ENCODE peak calls at places on chromosomes 2 and 18, in nine cellular contexts. R is cardiac muscle cell, C is spleen, I is heart right ventricle, A is H9, M is endothelial cell, Y is mucosa of descending colon, V is GM23338, B is ovary. J is an unnamed sample.

GRCh38 chr2:197285361-197285760 is 25.2 kb downstream of the ANKRD44 start:
- DNase-seq in R (no peak), C (no peak), I (no peak), A (no peak), M (no peak), Y (no peak), V (no peak), B (no peak), J (no peak)

GRCh38 chr2:170660406-170660805 is 54.7 kb upstream of the SP5 start:
- DNase-seq in R (peak), C (no peak), I (no peak), A (no peak), M (no peak), Y (no peak), V (no peak), B (no peak), J (peak)

GRCh38 chr2:230441188-230441897 is 25.3 kb downstream of the SP100 start:
- DNase-seq in R (peak), C (peak), I (no peak), A (no peak), M (no peak), Y (peak), V (no peak), B (no peak), J (no peak)

GRCh38 chr18:32968228-32968627 is 195.4 kb upstream of the KLHL14 start:
- DNase-seq in R (peak), C (no peak), I (no peak), A (no peak), M (no peak), Y (no peak), V (no peak), B (no peak), J (no peak)

GRCh38 chr2:29066271-29066860 is 8.0 kb downstream of the PCARE start:
- DNase-seq in R (peak), C (no peak), I (no peak), A (no peak), M (no peak), Y (no peak), V (no peak), B (no peak), J (no peak)

GRCh38 chr2:170587117-170587516 is 128.0 kb upstream of the SP5 start:
- DNase-seq in R (no peak), C (no peak), I (no peak), A (no peak), M (no peak), Y (no peak), V (no peak), B (no peak), J (no peak)

GRCh38 chr2:54657664-54658083 is 65.8 kb upstream of the EML6 start:
- DNase-seq in R (peak), C (peak), I (no peak), A (peak), M (peak), Y (no peak), V (peak), B (peak), J (peak)

GRCh38 chr2:113406114-113406513 is 31.4 kb upstream of the ZNG1B start:
- DNase-seq in R (no peak), C (peak), I (no peak), A (peak), M (no peak), Y (peak), V (peak), B (no peak), J (no peak)

GRCh38 chr2:44075536-44075935 is 79.7 kb upstream of the LRPPRC start:
- DNase-seq in R (peak), C (no peak), I (no peak), A (no peak), M (no peak), Y (no peak), V (no peak), B (no peak), J (no peak)

GRCh38 chr2:240130393-240131195 is 5.5 kb downstream of the COPS9 start:
- DNase-seq in R (no peak), C (peak), I (no peak), A (peak), M (no peak), Y (peak), V (no peak), B (peak), J (no peak)

GRCh38 chr2:109481196-109481555 is 132.6 kb downstream of the SEPTIN10 start:
- DNase-seq in R (no peak), C (peak), I (no peak), A (no peak), M (no peak), Y (peak), V (no peak), B (no peak), J (no peak)

DNA sequence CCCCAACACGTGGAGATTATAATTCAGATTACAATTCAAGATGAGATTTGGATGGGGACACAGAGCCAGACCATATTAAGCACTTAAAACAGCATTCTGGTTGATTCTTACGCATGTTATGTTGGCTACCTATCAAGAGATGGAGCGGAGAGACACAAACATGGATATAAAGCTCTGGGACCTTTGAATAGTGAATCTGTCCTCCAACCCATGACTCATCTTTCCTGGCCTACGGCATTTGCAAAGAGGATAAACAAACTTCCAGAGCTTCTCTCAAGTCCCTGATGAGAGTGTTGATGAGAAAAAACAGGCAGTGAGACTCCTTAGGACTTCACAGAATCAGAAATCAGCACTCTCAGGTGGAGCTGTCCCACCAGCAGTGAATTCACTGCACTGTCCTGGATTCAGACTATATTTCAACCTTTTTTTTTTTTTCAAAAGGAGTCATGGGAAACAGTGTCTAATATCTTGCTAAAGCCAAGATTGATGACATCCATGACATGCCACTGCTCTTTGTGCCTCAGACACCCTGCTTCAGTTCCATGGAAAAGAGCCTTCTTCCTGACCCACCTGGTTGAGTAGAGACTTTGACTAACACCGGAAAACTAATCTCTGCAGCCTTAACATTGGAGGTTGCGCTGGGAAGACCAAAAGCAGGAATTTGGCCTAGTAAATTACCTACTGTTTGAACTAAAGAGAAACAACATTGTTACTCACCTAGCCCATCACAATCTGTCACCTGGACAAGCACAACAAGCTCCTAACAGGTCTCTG is 62.1 kb upstream of the NPAS2 start:
- DNase-seq in R (peak), C (no peak), I (no peak), A (no peak), M (no peak), Y (no peak), V (no peak), B (no peak), J (no peak)
- TF ChIP-seq CTCF in R (no peak), C (no peak), I (no peak), A (no peak), M (no peak), Y (no peak), V (no peak), B (no peak), J (no peak)

DNA sequence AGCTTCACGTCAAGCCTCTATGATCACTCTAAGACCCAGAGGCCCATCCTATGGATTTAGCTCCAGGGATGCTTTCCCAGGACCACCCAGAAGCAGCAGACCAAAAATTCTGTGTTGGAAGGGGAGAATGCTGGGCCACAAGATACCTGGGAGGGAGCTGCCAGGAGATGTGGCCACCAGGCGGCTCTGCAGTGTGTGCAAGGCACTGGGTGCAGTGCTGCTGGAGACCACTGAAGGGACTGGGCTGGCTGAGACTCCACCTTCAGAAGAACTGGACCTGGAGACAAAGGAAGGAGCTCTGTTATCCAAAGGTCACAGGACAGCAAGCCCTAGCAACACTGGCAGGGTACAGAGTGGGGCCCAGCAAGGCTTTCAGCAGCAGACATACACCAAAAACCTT is 34.0 kb downstream of the KANSL3 start:
- DNase-seq in R (no peak), C (no peak), I (no peak), A (no peak), M (no peak), Y (no peak), V (peak), B (no peak), J (no peak)
- TF ChIP-seq CTCF in R (peak), C (no peak), I (no peak), A (peak), M (no peak), Y (no peak), V (peak), B (no peak), J (no peak)

DNA sequence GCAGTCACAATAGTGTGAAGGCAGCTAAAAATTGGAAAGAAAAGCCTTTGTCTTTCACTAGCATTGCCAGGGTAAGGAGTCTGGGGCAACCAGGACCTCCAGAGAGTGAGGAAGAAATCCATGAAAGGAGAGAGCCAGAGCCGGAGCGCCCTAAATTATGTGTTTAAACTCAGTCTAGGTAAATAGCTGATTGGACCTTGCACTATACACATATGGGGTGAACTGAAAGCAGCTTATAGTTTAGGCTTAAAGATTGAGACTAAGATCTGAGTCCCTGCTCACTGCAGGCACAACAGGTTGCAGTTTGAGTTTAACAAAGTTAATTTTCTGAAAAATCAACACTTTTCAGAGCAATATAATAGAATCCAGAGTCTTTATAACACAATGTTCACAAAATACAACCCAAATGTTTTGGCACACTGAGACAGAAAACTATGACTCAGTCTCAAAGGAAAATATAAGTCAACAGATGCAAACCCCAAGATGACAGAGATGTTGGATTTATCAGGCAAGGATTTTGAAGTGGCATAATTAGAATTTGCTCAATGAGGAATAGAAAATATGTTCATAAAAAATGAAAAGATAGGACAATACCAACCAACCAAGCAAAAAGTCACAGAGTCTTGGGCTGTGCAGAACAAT is 39.4 kb downstream of the DOK1 start:
- DNase-seq in R (no peak), C (no peak), I (no peak), A (no peak), M (no peak), Y (no peak), V (no peak), B (no peak), J (no peak)
- TF ChIP-seq CTCF in R (no peak), C (no peak), I (no peak), A (no peak), M (no peak), Y (no peak), V (no peak), B (no peak), J (no peak)

GRCh38 chr2:12839339-12839738 is 122.6 kb downstream of the TRIB2 start:
- DNase-seq in R (no peak), C (no peak), I (no peak), A (no peak), M (no peak), Y (no peak), V (no peak), B (no peak), J (no peak)

GRCh38 chr2:12844511-12844910 is 127.8 kb downstream of the TRIB2 start:
- DNase-seq in R (peak), C (no peak), I (peak), A (no peak), M (no peak), Y (no peak), V (no peak), B (no peak), J (no peak)

GRCh38 chr2:12847694-12848093 is 131.0 kb downstream of the TRIB2 start:
- DNase-seq in R (no peak), C (no peak), I (no peak), A (no peak), M (no peak), Y (no peak), V (no peak), B (no peak), J (no peak)

GRCh38 chr2:12841021-12841420 is 124.3 kb downstream of the TRIB2 start:
- DNase-seq in R (no peak), C (no peak), I (no peak), A (no peak), M (no peak), Y (no peak), V (no peak), B (no peak), J (no peak)

DNA sequence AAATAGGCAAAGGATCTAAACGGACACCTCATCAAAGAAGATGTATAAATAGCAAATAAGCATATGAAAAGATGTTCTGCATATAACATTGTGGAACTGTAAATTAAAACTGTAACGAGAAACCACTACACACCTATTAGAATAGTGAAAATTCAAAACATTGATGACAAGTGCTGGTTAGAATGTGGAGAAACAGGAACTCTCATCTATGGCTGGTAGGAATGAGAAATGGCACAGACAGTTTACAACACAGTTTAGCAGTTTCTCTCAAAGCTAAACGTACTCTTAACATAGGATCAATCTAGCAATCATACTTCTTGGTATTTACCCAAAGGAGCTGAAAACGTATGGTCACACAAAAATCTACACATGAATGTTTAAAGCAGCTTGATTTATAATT is 126.2 kb downstream of the TRIB2 start:
- DNase-seq in R (no peak), C (no peak), I (no peak), A (no peak), M (no peak), Y (no peak), V (no peak), B (no peak), J (no peak)
- TF ChIP-seq CTCF in R (no peak), C (no peak), I (no peak), A (no peak), M (no peak), Y (no peak), V (no peak), B (no peak), J (no peak)

GRCh38 chr2:120503793-120504571 is 158.0 kb downstream of the INHBB start:
- DNase-seq in R (no peak), C (peak), I (peak), A (no peak), M (no peak), Y (peak), V (peak), B (no peak), J (no peak)

GRCh38 chr2:120503206-120503792 is 157.4 kb downstream of the INHBB start:
- DNase-seq in R (no peak), C (peak), I (no peak), A (no peak), M (no peak), Y (no peak), V (no peak), B (no peak), J (no peak)

GRCh38 chr2:120501591-120501990 is 155.7 kb downstream of the INHBB start:
- DNase-seq in R (no peak), C (no peak), I (no peak), A (no peak), M (no peak), Y (peak), V (no peak), B (no peak), J (no peak)

GRCh38 chr2:120502761-120503160 is 156.8 kb downstream of the INHBB start:
- DNase-seq in R (no peak), C (peak), I (no peak), A (no peak), M (no peak), Y (no peak), V (no peak), B (no peak), J (no peak)

GRCh38 chr2:120502357-120502756 is 156.4 kb downstream of the INHBB start:
- DNase-seq in R (no peak), C (peak), I (no peak), A (no peak), M (no peak), Y (no peak), V (no peak), B (no peak), J (no peak)
- TF ChIP-seq CTCF in R (no peak), C (no peak), I (no peak), A (no peak), M (no peak), Y (no peak), V (no peak), B (no peak), J (no peak)

GRCh38 chr2:144504191-144504590 is 15.7 kb downstream of the ZEB2 start:
- DNase-seq in R (no peak), C (no peak), I (no peak), A (peak), M (no peak), Y (no peak), V (peak), B (no peak), J (no peak)
- TF ChIP-seq CTCF in R (peak), C (no peak), I (no peak), A (peak), M (no peak), Y (no peak), V (peak), B (no peak), J (no peak)

GRCh38 chr18:24514439-24514838 is 54.0 kb downstream of the HRH4 start:
- DNase-seq in R (peak), C (no peak), I (no peak), A (peak), M (no peak), Y (no peak), V (peak), B (no peak), J (no peak)
- TF ChIP-seq CTCF in R (peak), C (peak), I (peak), A (peak), M (peak), Y (peak), V (peak), B (no peak), J (peak)

DNA sequence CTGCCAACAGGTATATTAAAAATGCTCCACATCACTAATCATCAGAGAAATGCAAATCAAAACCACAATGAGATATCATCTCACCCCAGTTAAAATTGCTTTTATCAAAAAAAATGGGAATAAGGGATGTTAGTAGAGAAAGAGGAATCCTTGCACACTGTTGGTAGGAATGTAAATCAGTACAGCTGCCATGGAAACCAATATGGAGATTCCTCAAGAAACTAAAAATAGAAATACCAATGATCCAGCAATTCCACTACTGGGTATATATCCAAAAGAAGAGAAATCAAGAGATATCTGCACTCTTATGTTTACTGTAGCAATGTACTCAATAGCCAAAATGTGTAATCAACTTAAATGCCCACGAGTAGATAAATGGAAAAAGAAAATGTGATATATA is 40.6 kb downstream of the ZRANB3 start:
- DNase-seq in R (no peak), C (no peak), I (no peak), A (no peak), M (no peak), Y (no peak), V (peak), B (no peak), J (no peak)
- TF ChIP-seq CTCF in R (no peak), C (no peak), I (no peak), A (no peak), M (no peak), Y (no peak), V (no peak), B (no peak), J (no peak)

GRCh38 chr2:211033765-211034164 is 477.4 kb downstream of the CPS1 start:
- DNase-seq in R (peak), C (no peak), I (no peak), A (no peak), M (no peak), Y (no peak), V (peak), B (no peak), J (no peak)
- TF ChIP-seq CTCF in R (peak), C (no peak), I (no peak), A (peak), M (peak), Y (no peak), V (peak), B (no peak), J (no peak)